ENCODE peak calls at places on chromosome 10, in four cellular contexts. M, L, I and T are unnamed samples.

GRCh38 chr10:21495002-21495685 is 30.3 kb downstream of the SKIDA1 start:
- DNase-seq in L (peak; percentile 34), I (no peak), M (no peak), T (no peak)

GRCh38 chr10:116720241-116721047 is 21.9 kb downstream of the HSPA12A start:
- DNase-seq in M (no peak), I (no peak), L (peak; percentile 10), T (no peak)

GRCh38 chr10:43221419-43222293 is 45.2 kb downstream of the RASGEF1A start:
- DNase-seq in M (peak; percentile 75), L (peak; percentile 23), I (no peak), T (no peak)

GRCh38 chr10:43140414-43140813 is 2.2 kb downstream of the CSGALNACT2 start:
- DNase-seq in I (no peak), L (peak; percentile 79), M (no peak), T (no peak)

GRCh38 chr10:46543379-46544014 is 13.0 kb downstream of the GPRIN2 start:
- DNase-seq in M (no peak), L (no peak), I (no peak), T (no peak)

GRCh38 chr10:79905322-79906314 is 43.3 kb downstream of the SFTPD start:
- DNase-seq in L (no peak), M (no peak), I (no peak), T (no peak)

GRCh38 chr10:12835709-12836108 is 165.8 kb downstream of the CCDC3 start:
- DNase-seq in L (no peak), M (no peak), I (no peak), T (no peak)

GRCh38 chr10:95865814-95866447 is 41.8 kb upstream of the CC2D2B start:
- DNase-seq in M (no peak), L (peak; percentile 78), I (no peak), T (no peak)

GRCh38 chr10:127905623-127906261 is 1.2 kb upstream of the PTPRE start:
- DNase-seq in M (no peak), L (no peak), I (no peak), T (no peak)

GRCh38 chr10:89295597-89295996 is 6.2 kb upstream of the IFIT2 start:
- DNase-seq in L (no peak), I (no peak), M (no peak), T (no peak)

GRCh38 chr10:56449770-56450169 is 88.7 kb upstream of the ZWINT start:
- DNase-seq in L (no peak), M (no peak), I (no peak), T (no peak)

GRCh38 chr10:80500572-80501380 is 36.9 kb upstream of the SH2D4B start:
- DNase-seq in M (no peak), L (no peak), I (peak; percentile 34), T (peak; percentile 47)

GRCh38 chr10:24974978-24975377 is 22.6 kb upstream of the PRTFDC1 start:
- DNase-seq in L (peak; percentile 32), M (no peak), I (no peak), T (no peak)

GRCh38 chr10:128560993-128561392 is 434.8 kb upstream of the MKI67 start:
- DNase-seq in M (no peak), L (no peak), I (no peak), T (no peak)

GRCh38 chr10:43225004-43225786 is 41.7 kb downstream of the RASGEF1A start:
- DNase-seq in L (no peak), M (no peak), I (no peak), T (no peak)

GRCh38 chr10:1270490-1270889 is 214.3 kb downstream of the WDR37 start:
- DNase-seq in I (no peak), M (no peak), L (no peak), T (no peak)

GRCh38 chr10:113473851-113474250 is 79.0 kb upstream of the HABP2 start:
- DNase-seq in I (no peak), M (no peak), L (no peak), T (no peak)

GRCh38 chr10:13078912-13079775 is 20.8 kb upstream of the OPTN start:
- DNase-seq in I (no peak), M (no peak), L (no peak), T (no peak)

GRCh38 chr10:24034571-24034970 is 174.4 kb upstream of the KIAA1217 start:
- DNase-seq in I (no peak), M (no peak), L (no peak), T (no peak)

GRCh38 chr10:12846718-12847117 is 154.8 kb downstream of the CCDC3 start:
- DNase-seq in L (no peak), I (no peak), M (no peak), T (no peak)

GRCh38 chr10:103843854-103844567 is 11.4 kb downstream of the SH3PXD2A start:
- DNase-seq in M (no peak), L (no peak), I (no peak), T (no peak)

GRCh38 chr10:79409038-79410035 is 36.1 kb downstream of the ZCCHC24 start:
- DNase-seq in L (no peak), M (no peak), I (no peak), T (no peak)

GRCh38 chr10:126063353-126063791 is 167.0 kb downstream of the FANK1 start:
- DNase-seq in M (no peak), I (no peak), L (no peak), T (no peak)

GRCh38 chr10:69422676-69423075 is 6.0 kb upstream of the TACR2 start:
- DNase-seq in L (no peak), I (no peak), M (no peak), T (no peak)

GRCh38 chr10:123149162-123149567 is 1.2 kb downstream of the HMX2 start:
- DNase-seq in M (no peak), L (no peak), I (no peak), T (no peak)

GRCh38 chr10:118754132-118754555 is 626 bp downstream of the CACUL1 start:
- DNase-seq in I (no peak), L (peak; percentile 35), M (peak; percentile 69), T (peak; percentile 43)

GRCh38 chr10:125424191-125424847 is 258.6 kb downstream of the TEX36 start:
- DNase-seq in M (no peak), L (no peak), I (no peak), T (no peak)

GRCh38 chr10:23981520-23982309 is 227.2 kb upstream of the KIAA1217 start:
- DNase-seq in M (no peak), I (no peak), L (no peak), T (no peak)

GRCh38 chr10:42939685-42940366 is 137.0 kb upstream of the RET start:
- DNase-seq in M (no peak), I (no peak), L (no peak), T (no peak)

GRCh38 chr10:3196482-3196881 is 23.9 kb upstream of the PITRM1 start:
- DNase-seq in I (no peak), L (no peak), M (no peak), T (no peak)
- TF ChIP-seq NR2C2 in I (no peak), L (no peak), M (no peak), T (no peak)

GRCh38 chr10:73597346-73597745 is 6.2 kb upstream of the USP54 start:
- DNase-seq in I (no peak), M (no peak), L (no peak), T (no peak)
- TF ChIP-seq NR2C2 in I (no peak), M (no peak), L (no peak), T (no peak)

GRCh38 chr10:132539894-132540293 is 2.3 kb downstream of the INPP5A start:
- DNase-seq in L (no peak), M (no peak), I (no peak), T (no peak)
- TF ChIP-seq NR2C2 in L (no peak), M (no peak), I (no peak), T (no peak)

GRCh38 chr10:49747303-49747646 is 14.8 kb downstream of the OGDHL start:
- DNase-seq in M (no peak), I (no peak), L (no peak), T (no peak)

GRCh38 chr10:49749556-49750491 is 12.3 kb downstream of the OGDHL start:
- DNase-seq in I (no peak), M (no peak), L (no peak), T (no peak)

GRCh38 chr10:49750546-49750945 is 11.6 kb downstream of the OGDHL start:
- DNase-seq in L (no peak), I (no peak), M (no peak), T (no peak)

GRCh38 chr10:49748006-49748405 is 14.1 kb downstream of the OGDHL start:
- DNase-seq in L (no peak), M (no peak), I (no peak), T (no peak)

DNA sequence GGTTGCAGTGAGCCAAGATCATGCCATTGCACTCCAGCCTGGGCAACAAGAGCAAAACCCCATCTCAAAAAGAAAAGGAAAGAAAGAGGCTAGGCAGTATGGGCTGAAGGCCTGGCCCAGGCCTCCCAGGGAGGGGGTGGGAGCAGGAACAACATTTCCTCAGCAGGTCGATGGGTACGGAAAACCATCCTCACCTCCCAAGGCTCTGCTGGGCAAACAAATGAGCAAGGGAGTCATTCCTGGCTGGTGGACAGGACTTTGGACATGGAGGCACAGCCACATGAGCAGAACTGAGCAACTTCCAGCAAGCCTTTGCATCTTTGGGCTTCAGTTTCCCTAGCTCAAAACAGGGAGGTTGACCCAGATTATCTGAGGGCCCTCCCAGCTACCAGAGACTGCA is 13.0 kb downstream of the OGDHL start:
- DNase-seq in M (no peak), L (no peak), I (no peak), T (no peak)
- TF ChIP-seq NR2C2 in M (no peak), L (no peak), I (no peak), T (no peak)

GRCh38 chr10:3702569-3702968 is 82.4 kb downstream of the KLF6 start:
- DNase-seq in M (no peak), I (no peak), L (peak; percentile 33), T (no peak)
- TF ChIP-seq NR2C2 in M (no peak), I (no peak), L (no peak), T (no peak)

GRCh38 chr10:8049151-8049873 is 5.2 kb upstream of the GATA3 start:
- DNase-seq in I (no peak), M (peak; percentile 68), L (no peak), T (no peak)
- TF ChIP-seq NR2C2 in I (no peak), M (no peak), L (no peak), T (no peak)

GRCh38 chr10:73876971-73877370 is 2.6 kb upstream of the CAMK2G start:
- DNase-seq in I (no peak), M (no peak), L (no peak), T (no peak)

GRCh38 chr10:73881221-73881919 is 7.0 kb upstream of the CAMK2G start:
- DNase-seq in M (no peak), L (no peak), I (no peak), T (no peak)

GRCh38 chr10:73878365-73878764 is 4.0 kb upstream of the CAMK2G start:
- DNase-seq in L (no peak), M (no peak), I (no peak), T (no peak)

GRCh38 chr10:73877533-73878160 is 3.3 kb upstream of the CAMK2G start:
- DNase-seq in L (no peak), I (no peak), M (no peak), T (no peak)

GRCh38 chr10:73879296-73880173 is 5.2 kb upstream of the CAMK2G start:
- DNase-seq in L (peak; percentile 74), I (no peak), M (peak; percentile 81), T (peak; percentile 89)
- TF ChIP-seq NR2C2 in L (no peak), I (no peak), M (no peak), T (no peak)